ENCODE peak calls at places on chromosomes 13 and 19, in ten cellular contexts. One of them, this sample, is unnamed.

GRCh38 chr19:34320277-34320676 is 44.7 kb upstream of the GPI start:
- DNase-seq in NK-92 treated with Interleukin-12 subunit alpha and Interleukin-12 subunit beta, amount 100 ng/mL, for 24 hours: no peak
- DNase-seq in fibroblast of the aortic adventitia: no peak
- DNase-seq in Peyer's patch: no peak
- DNase-seq in HT1080: peak
- DNase-seq in neural crest cell: no peak
- DNase-seq in AG04449: no peak
- DNase-seq in stimulated activated CD4-positive, alpha-beta T cell treated with anti-CD3 and anti-CD28 coated beads, Interleukin-12 subunit alpha, Interleukin-12 subunit beta, amount 100 ng/mL, for 4 hours: no peak
- DNase-seq in HFF-Myc: no peak
- DNase-seq in HT-29: no peak
- DNase-seq in this sample: peak

GRCh38 chr13:33908111-33908510 is 90.2 kb downstream of the RFC3 start:
- DNase-seq in NK-92 treated with Interleukin-12 subunit alpha and Interleukin-12 subunit beta, amount 100 ng/mL, for 24 hours: no peak
- DNase-seq in fibroblast of the aortic adventitia: peak
- DNase-seq in Peyer's patch: no peak
- DNase-seq in HT1080: no peak
- DNase-seq in neural crest cell: no peak
- DNase-seq in AG04449: no peak
- DNase-seq in stimulated activated CD4-positive, alpha-beta T cell treated with anti-CD3 and anti-CD28 coated beads, Interleukin-12 subunit alpha, Interleukin-12 subunit beta, amount 100 ng/mL, for 4 hours: no peak
- DNase-seq in HFF-Myc: no peak
- DNase-seq in HT-29: no peak
- DNase-seq in this sample: no peak

GRCh38 chr13:95296326-95296939 is 4.8 kb downstream of the ABCC4 start:
- DNase-seq in NK-92 treated with Interleukin-12 subunit alpha and Interleukin-12 subunit beta, amount 100 ng/mL, for 24 hours: peak
- DNase-seq in fibroblast of the aortic adventitia: no peak
- DNase-seq in Peyer's patch: peak
- DNase-seq in HT1080: no peak
- DNase-seq in neural crest cell: peak
- DNase-seq in AG04449: no peak
- DNase-seq in stimulated activated CD4-positive, alpha-beta T cell treated with anti-CD3 and anti-CD28 coated beads, Interleukin-12 subunit alpha, Interleukin-12 subunit beta, amount 100 ng/mL, for 4 hours: peak
- DNase-seq in HFF-Myc: no peak
- DNase-seq in HT-29: peak
- DNase-seq in this sample: no peak

GRCh38 chr19:29285878-29286277 is 72.9 kb upstream of the UQCRFS1 start:
- DNase-seq in NK-92 treated with Interleukin-12 subunit alpha and Interleukin-12 subunit beta, amount 100 ng/mL, for 24 hours: peak
- DNase-seq in fibroblast of the aortic adventitia: no peak
- DNase-seq in Peyer's patch: no peak
- DNase-seq in HT1080: peak
- DNase-seq in neural crest cell: peak
- DNase-seq in AG04449: no peak
- DNase-seq in stimulated activated CD4-positive, alpha-beta T cell treated with anti-CD3 and anti-CD28 coated beads, Interleukin-12 subunit alpha, Interleukin-12 subunit beta, amount 100 ng/mL, for 4 hours: no peak
- DNase-seq in HFF-Myc: no peak
- DNase-seq in HT-29: no peak
- DNase-seq in this sample: peak

GRCh38 chr19:35671818-35672217 is 5.5 kb downstream of the UPK1A start:
- DNase-seq in NK-92 treated with Interleukin-12 subunit alpha and Interleukin-12 subunit beta, amount 100 ng/mL, for 24 hours: no peak
- DNase-seq in fibroblast of the aortic adventitia: peak
- DNase-seq in Peyer's patch: no peak
- DNase-seq in HT1080: no peak
- DNase-seq in neural crest cell: no peak
- DNase-seq in AG04449: no peak
- DNase-seq in stimulated activated CD4-positive, alpha-beta T cell treated with anti-CD3 and anti-CD28 coated beads, Interleukin-12 subunit alpha, Interleukin-12 subunit beta, amount 100 ng/mL, for 4 hours: no peak
- DNase-seq in HFF-Myc: no peak
- DNase-seq in HT-29: no peak
- DNase-seq in this sample: no peak

GRCh38 chr13:97259787-97260641 is 37.9 kb downstream of the MBNL2 start:
- DNase-seq in NK-92 treated with Interleukin-12 subunit alpha and Interleukin-12 subunit beta, amount 100 ng/mL, for 24 hours: no peak
- DNase-seq in fibroblast of the aortic adventitia: peak
- DNase-seq in Peyer's patch: no peak
- DNase-seq in HT1080: peak
- DNase-seq in neural crest cell: no peak
- DNase-seq in AG04449: peak
- DNase-seq in stimulated activated CD4-positive, alpha-beta T cell treated with anti-CD3 and anti-CD28 coated beads, Interleukin-12 subunit alpha, Interleukin-12 subunit beta, amount 100 ng/mL, for 4 hours: no peak
- DNase-seq in HFF-Myc: no peak
- DNase-seq in HT-29: peak
- DNase-seq in this sample: no peak

GRCh38 chr19:41941410-41942202 is 13.4 kb upstream of the ERFL start:
- DNase-seq in NK-92 treated with Interleukin-12 subunit alpha and Interleukin-12 subunit beta, amount 100 ng/mL, for 24 hours: no peak
- DNase-seq in fibroblast of the aortic adventitia: no peak
- DNase-seq in Peyer's patch: no peak
- DNase-seq in HT1080: no peak
- DNase-seq in neural crest cell: no peak
- DNase-seq in AG04449: no peak
- DNase-seq in stimulated activated CD4-positive, alpha-beta T cell treated with anti-CD3 and anti-CD28 coated beads, Interleukin-12 subunit alpha, Interleukin-12 subunit beta, amount 100 ng/mL, for 4 hours: no peak
- DNase-seq in HFF-Myc: no peak
- DNase-seq in HT-29: no peak
- DNase-seq in this sample: no peak

GRCh38 chr13:65966991-65967451 is 1263.1 kb downstream of the PCDH9 start:
- DNase-seq in NK-92 treated with Interleukin-12 subunit alpha and Interleukin-12 subunit beta, amount 100 ng/mL, for 24 hours: no peak
- DNase-seq in fibroblast of the aortic adventitia: peak
- DNase-seq in Peyer's patch: no peak
- DNase-seq in HT1080: peak
- DNase-seq in neural crest cell: no peak
- DNase-seq in AG04449: no peak
- DNase-seq in stimulated activated CD4-positive, alpha-beta T cell treated with anti-CD3 and anti-CD28 coated beads, Interleukin-12 subunit alpha, Interleukin-12 subunit beta, amount 100 ng/mL, for 4 hours: no peak
- DNase-seq in HFF-Myc: peak
- DNase-seq in HT-29: peak
- DNase-seq in this sample: peak

GRCh38 chr13:29520671-29521070 is 74.8 kb downstream of the SLC7A1 start:
- DNase-seq in NK-92 treated with Interleukin-12 subunit alpha and Interleukin-12 subunit beta, amount 100 ng/mL, for 24 hours: no peak
- DNase-seq in fibroblast of the aortic adventitia: peak
- DNase-seq in Peyer's patch: no peak
- DNase-seq in HT1080: no peak
- DNase-seq in neural crest cell: no peak
- DNase-seq in AG04449: peak
- DNase-seq in stimulated activated CD4-positive, alpha-beta T cell treated with anti-CD3 and anti-CD28 coated beads, Interleukin-12 subunit alpha, Interleukin-12 subunit beta, amount 100 ng/mL, for 4 hours: no peak
- DNase-seq in HFF-Myc: peak
- DNase-seq in HT-29: no peak
- DNase-seq in this sample: no peak

GRCh38 chr19:28603453-28603852 is 609.5 kb downstream of the UQCRFS1 start:
- DNase-seq in NK-92 treated with Interleukin-12 subunit alpha and Interleukin-12 subunit beta, amount 100 ng/mL, for 24 hours: no peak
- DNase-seq in fibroblast of the aortic adventitia: no peak
- DNase-seq in Peyer's patch: no peak
- DNase-seq in HT1080: no peak
- DNase-seq in neural crest cell: no peak
- DNase-seq in AG04449: no peak
- DNase-seq in stimulated activated CD4-positive, alpha-beta T cell treated with anti-CD3 and anti-CD28 coated beads, Interleukin-12 subunit alpha, Interleukin-12 subunit beta, amount 100 ng/mL, for 4 hours: no peak
- DNase-seq in HFF-Myc: no peak
- DNase-seq in HT-29: no peak
- DNase-seq in this sample: no peak

GRCh38 chr13:30371649-30372265 is 50.5 kb upstream of the UBE2L5 start:
- DNase-seq in NK-92 treated with Interleukin-12 subunit alpha and Interleukin-12 subunit beta, amount 100 ng/mL, for 24 hours: peak
- DNase-seq in fibroblast of the aortic adventitia: peak
- DNase-seq in Peyer's patch: peak
- DNase-seq in HT1080: peak
- DNase-seq in neural crest cell: no peak
- DNase-seq in AG04449: peak
- DNase-seq in stimulated activated CD4-positive, alpha-beta T cell treated with anti-CD3 and anti-CD28 coated beads, Interleukin-12 subunit alpha, Interleukin-12 subunit beta, amount 100 ng/mL, for 4 hours: no peak
- DNase-seq in HFF-Myc: no peak
- DNase-seq in HT-29: peak
- DNase-seq in this sample: no peak

GRCh38 chr13:81381560-81381959 is 1040.6 kb upstream of the SPRY2 start:
- DNase-seq in NK-92 treated with Interleukin-12 subunit alpha and Interleukin-12 subunit beta, amount 100 ng/mL, for 24 hours: no peak
- DNase-seq in fibroblast of the aortic adventitia: no peak
- DNase-seq in Peyer's patch: no peak
- DNase-seq in HT1080: no peak
- DNase-seq in neural crest cell: no peak
- DNase-seq in AG04449: no peak
- DNase-seq in stimulated activated CD4-positive, alpha-beta T cell treated with anti-CD3 and anti-CD28 coated beads, Interleukin-12 subunit alpha, Interleukin-12 subunit beta, amount 100 ng/mL, for 4 hours: no peak
- DNase-seq in HFF-Myc: no peak
- DNase-seq in HT-29: no peak
- DNase-seq in this sample: no peak

GRCh38 chr19:28414748-28415147 is 798.2 kb downstream of the UQCRFS1 start:
- DNase-seq in NK-92 treated with Interleukin-12 subunit alpha and Interleukin-12 subunit beta, amount 100 ng/mL, for 24 hours: no peak
- DNase-seq in fibroblast of the aortic adventitia: no peak
- DNase-seq in Peyer's patch: no peak
- DNase-seq in HT1080: no peak
- DNase-seq in neural crest cell: no peak
- DNase-seq in AG04449: no peak
- DNase-seq in stimulated activated CD4-positive, alpha-beta T cell treated with anti-CD3 and anti-CD28 coated beads, Interleukin-12 subunit alpha, Interleukin-12 subunit beta, amount 100 ng/mL, for 4 hours: no peak
- DNase-seq in HFF-Myc: no peak
- DNase-seq in HT-29: no peak
- DNase-seq in this sample: no peak

GRCh38 chr13:34777914-34778303 is 164.2 kb upstream of the NBEA start:
- DNase-seq in NK-92 treated with Interleukin-12 subunit alpha and Interleukin-12 subunit beta, amount 100 ng/mL, for 24 hours: no peak
- DNase-seq in fibroblast of the aortic adventitia: no peak
- DNase-seq in Peyer's patch: no peak
- DNase-seq in HT1080: no peak
- DNase-seq in neural crest cell: no peak
- DNase-seq in AG04449: no peak
- DNase-seq in stimulated activated CD4-positive, alpha-beta T cell treated with anti-CD3 and anti-CD28 coated beads, Interleukin-12 subunit alpha, Interleukin-12 subunit beta, amount 100 ng/mL, for 4 hours: no peak
- DNase-seq in HFF-Myc: no peak
- DNase-seq in HT-29: no peak
- DNase-seq in this sample: no peak

GRCh38 chr19:41792513-41793413 is 3.6 kb upstream of the CEACAM3 start:
- DNase-seq in NK-92 treated with Interleukin-12 subunit alpha and Interleukin-12 subunit beta, amount 100 ng/mL, for 24 hours: peak
- DNase-seq in fibroblast of the aortic adventitia: peak
- DNase-seq in Peyer's patch: peak
- DNase-seq in HT1080: peak
- DNase-seq in neural crest cell: peak
- DNase-seq in AG04449: no peak
- DNase-seq in stimulated activated CD4-positive, alpha-beta T cell treated with anti-CD3 and anti-CD28 coated beads, Interleukin-12 subunit alpha, Interleukin-12 subunit beta, amount 100 ng/mL, for 4 hours: peak
- DNase-seq in HFF-Myc: no peak
- DNase-seq in HT-29: peak
- DNase-seq in this sample: no peak

GRCh38 chr13:96104516-96104915 is 14.6 kb downstream of the HS6ST3 start:
- DNase-seq in NK-92 treated with Interleukin-12 subunit alpha and Interleukin-12 subunit beta, amount 100 ng/mL, for 24 hours: no peak
- DNase-seq in fibroblast of the aortic adventitia: no peak
- DNase-seq in Peyer's patch: no peak
- DNase-seq in HT1080: no peak
- DNase-seq in neural crest cell: no peak
- DNase-seq in AG04449: no peak
- DNase-seq in stimulated activated CD4-positive, alpha-beta T cell treated with anti-CD3 and anti-CD28 coated beads, Interleukin-12 subunit alpha, Interleukin-12 subunit beta, amount 100 ng/mL, for 4 hours: no peak
- DNase-seq in HFF-Myc: no peak
- DNase-seq in HT-29: no peak
- DNase-seq in this sample: no peak

GRCh38 chr19:14775855-14776254 is 2.5 kb downstream of the ADGRE2 start:
- DNase-seq in NK-92 treated with Interleukin-12 subunit alpha and Interleukin-12 subunit beta, amount 100 ng/mL, for 24 hours: no peak
- DNase-seq in fibroblast of the aortic adventitia: no peak
- DNase-seq in Peyer's patch: peak
- DNase-seq in HT1080: no peak
- DNase-seq in neural crest cell: no peak
- DNase-seq in AG04449: no peak
- DNase-seq in stimulated activated CD4-positive, alpha-beta T cell treated with anti-CD3 and anti-CD28 coated beads, Interleukin-12 subunit alpha, Interleukin-12 subunit beta, amount 100 ng/mL, for 4 hours: no peak
- DNase-seq in HFF-Myc: no peak
- DNase-seq in HT-29: no peak
- DNase-seq in this sample: peak

GRCh38 chr19:719636-720377 is 11.1 kb downstream of the PALM start:
- DNase-seq in NK-92 treated with Interleukin-12 subunit alpha and Interleukin-12 subunit beta, amount 100 ng/mL, for 24 hours: no peak
- DNase-seq in fibroblast of the aortic adventitia: no peak
- DNase-seq in Peyer's patch: no peak
- DNase-seq in HT1080: no peak
- DNase-seq in neural crest cell: no peak
- DNase-seq in AG04449: no peak
- DNase-seq in stimulated activated CD4-positive, alpha-beta T cell treated with anti-CD3 and anti-CD28 coated beads, Interleukin-12 subunit alpha, Interleukin-12 subunit beta, amount 100 ng/mL, for 4 hours: no peak
- DNase-seq in HFF-Myc: no peak
- DNase-seq in HT-29: no peak
- DNase-seq in this sample: no peak

GRCh38 chr19:51439021-51439465 is 19.2 kb downstream of the SIGLEC8 start:
- DNase-seq in NK-92 treated with Interleukin-12 subunit alpha and Interleukin-12 subunit beta, amount 100 ng/mL, for 24 hours: no peak
- DNase-seq in fibroblast of the aortic adventitia: no peak
- DNase-seq in Peyer's patch: peak
- DNase-seq in HT1080: no peak
- DNase-seq in neural crest cell: no peak
- DNase-seq in AG04449: no peak
- DNase-seq in stimulated activated CD4-positive, alpha-beta T cell treated with anti-CD3 and anti-CD28 coated beads, Interleukin-12 subunit alpha, Interleukin-12 subunit beta, amount 100 ng/mL, for 4 hours: no peak
- DNase-seq in HFF-Myc: no peak
- DNase-seq in HT-29: peak
- DNase-seq in this sample: no peak

This sample was measured in pons.